ENCODE peak calls at places on chromosomes 16 and 17, in six cellular contexts. One of them, this sample, is unnamed.
A peak's percentile ranks its signal among the peaks of the same experiment; 100 is the strongest.

GRCh38 chr17:68455756-68456528 is 1.4 kb downstream of the WIPI1 start:
- DNase-seq in stimulated activated CD4-positive, alpha-beta T cell treated with anti-CD3 and anti-CD28 coated beads, Interleukin-4, amount 100 ng/mL, for 24 hours: no peak
- DNase-seq in NCI-H774: peak; percentile 76
- DNase-seq in DMS79 treated with DMSO at 0.1 percent for 48 hours: no peak
- DNase-seq in psoas muscle: no peak
- DNase-seq in activated T-helper 2 cell treated with anti-CD3 and anti-CD28 coated beads, Interferon-gamma antibody, Interleukin-2, Interleukin-4, amounts not matched to agents 10 μg/mL and 5 μg/mL and 100 μg/mL, durations not matched to agents 14 hours and 24 hours and 36 hours: no peak
- DNase-seq in this sample: no peak

GRCh38 chr17:49402706-49403105 is 12.0 kb downstream of the PHB1 start:
- DNase-seq in stimulated activated CD4-positive, alpha-beta T cell treated with anti-CD3 and anti-CD28 coated beads, Interleukin-4, amount 100 ng/mL, for 24 hours: no peak
- DNase-seq in NCI-H774: no peak
- DNase-seq in DMS79 treated with DMSO at 0.1 percent for 48 hours: no peak
- DNase-seq in psoas muscle: no peak
- DNase-seq in activated T-helper 2 cell treated with anti-CD3 and anti-CD28 coated beads, Interferon-gamma antibody, Interleukin-2, Interleukin-4, amounts not matched to agents 10 μg/mL and 5 μg/mL and 100 μg/mL, durations not matched to agents 14 hours and 24 hours and 36 hours: no peak
- DNase-seq in this sample: no peak

GRCh38 chr16:662095-662494 is 5.8 kb upstream of the RHOT2 start:
- DNase-seq in stimulated activated CD4-positive, alpha-beta T cell treated with anti-CD3 and anti-CD28 coated beads, Interleukin-4, amount 100 ng/mL, for 24 hours: no peak
- DNase-seq in NCI-H774: no peak
- DNase-seq in DMS79 treated with DMSO at 0.1 percent for 48 hours: no peak
- DNase-seq in psoas muscle: no peak
- DNase-seq in activated T-helper 2 cell treated with anti-CD3 and anti-CD28 coated beads, Interferon-gamma antibody, Interleukin-2, Interleukin-4, amounts not matched to agents 10 μg/mL and 5 μg/mL and 100 μg/mL, durations not matched to agents 14 hours and 24 hours and 36 hours: no peak
- DNase-seq in this sample: no peak

GRCh38 chr17:19579867-19580565 is 46.4 kb downstream of the SLC47A1 start:
- DNase-seq in stimulated activated CD4-positive, alpha-beta T cell treated with anti-CD3 and anti-CD28 coated beads, Interleukin-4, amount 100 ng/mL, for 24 hours: no peak
- DNase-seq in NCI-H774: no peak
- DNase-seq in DMS79 treated with DMSO at 0.1 percent for 48 hours: no peak
- DNase-seq in psoas muscle: peak; percentile 49
- DNase-seq in activated T-helper 2 cell treated with anti-CD3 and anti-CD28 coated beads, Interferon-gamma antibody, Interleukin-2, Interleukin-4, amounts not matched to agents 10 μg/mL and 5 μg/mL and 100 μg/mL, durations not matched to agents 14 hours and 24 hours and 36 hours: no peak
- DNase-seq in this sample: no peak

GRCh38 chr16:35234679-35235078 is 1775.3 kb downstream of the TP53TG3F start:
- DNase-seq in stimulated activated CD4-positive, alpha-beta T cell treated with anti-CD3 and anti-CD28 coated beads, Interleukin-4, amount 100 ng/mL, for 24 hours: no peak
- DNase-seq in NCI-H774: no peak
- DNase-seq in DMS79 treated with DMSO at 0.1 percent for 48 hours: no peak
- DNase-seq in psoas muscle: no peak
- DNase-seq in activated T-helper 2 cell treated with anti-CD3 and anti-CD28 coated beads, Interferon-gamma antibody, Interleukin-2, Interleukin-4, amounts not matched to agents 10 μg/mL and 5 μg/mL and 100 μg/mL, durations not matched to agents 14 hours and 24 hours and 36 hours: no peak
- DNase-seq in this sample: no peak

GRCh38 chr17:83010323-83011200 is 68.8 kb upstream of the METRNL start:
- DNase-seq in stimulated activated CD4-positive, alpha-beta T cell treated with anti-CD3 and anti-CD28 coated beads, Interleukin-4, amount 100 ng/mL, for 24 hours: no peak
- DNase-seq in NCI-H774: peak; percentile 3
- DNase-seq in DMS79 treated with DMSO at 0.1 percent for 48 hours: peak; percentile 28
- DNase-seq in psoas muscle: no peak
- DNase-seq in activated T-helper 2 cell treated with anti-CD3 and anti-CD28 coated beads, Interferon-gamma antibody, Interleukin-2, Interleukin-4, amounts not matched to agents 10 μg/mL and 5 μg/mL and 100 μg/mL, durations not matched to agents 14 hours and 24 hours and 36 hours: no peak
- DNase-seq in this sample: no peak

GRCh38 chr16:51569204-51569911 is 418.3 kb upstream of the SALL1 start:
- DNase-seq in stimulated activated CD4-positive, alpha-beta T cell treated with anti-CD3 and anti-CD28 coated beads, Interleukin-4, amount 100 ng/mL, for 24 hours: no peak
- DNase-seq in NCI-H774: no peak
- DNase-seq in DMS79 treated with DMSO at 0.1 percent for 48 hours: no peak
- DNase-seq in psoas muscle: no peak
- DNase-seq in activated T-helper 2 cell treated with anti-CD3 and anti-CD28 coated beads, Interferon-gamma antibody, Interleukin-2, Interleukin-4, amounts not matched to agents 10 μg/mL and 5 μg/mL and 100 μg/mL, durations not matched to agents 14 hours and 24 hours and 36 hours: no peak
- DNase-seq in this sample: peak; percentile 37

GRCh38 chr17:47266782-47267181 is 13.2 kb downstream of the ITGB3 start:
- DNase-seq in stimulated activated CD4-positive, alpha-beta T cell treated with anti-CD3 and anti-CD28 coated beads, Interleukin-4, amount 100 ng/mL, for 24 hours: no peak
- DNase-seq in NCI-H774: no peak
- DNase-seq in DMS79 treated with DMSO at 0.1 percent for 48 hours: no peak
- DNase-seq in psoas muscle: no peak
- DNase-seq in activated T-helper 2 cell treated with anti-CD3 and anti-CD28 coated beads, Interferon-gamma antibody, Interleukin-2, Interleukin-4, amounts not matched to agents 10 μg/mL and 5 μg/mL and 100 μg/mL, durations not matched to agents 14 hours and 24 hours and 36 hours: no peak
- DNase-seq in this sample: no peak

GRCh38 chr17:55466671-55467070 is 44.6 kb downstream of the SMIM36 start:
- DNase-seq in stimulated activated CD4-positive, alpha-beta T cell treated with anti-CD3 and anti-CD28 coated beads, Interleukin-4, amount 100 ng/mL, for 24 hours: no peak
- DNase-seq in NCI-H774: no peak
- DNase-seq in DMS79 treated with DMSO at 0.1 percent for 48 hours: no peak
- DNase-seq in psoas muscle: no peak
- DNase-seq in activated T-helper 2 cell treated with anti-CD3 and anti-CD28 coated beads, Interferon-gamma antibody, Interleukin-2, Interleukin-4, amounts not matched to agents 10 μg/mL and 5 μg/mL and 100 μg/mL, durations not matched to agents 14 hours and 24 hours and 36 hours: no peak
- DNase-seq in this sample: no peak

GRCh38 chr17:48294989-48295892 is 134.8 kb downstream of the SKAP1 start:
- DNase-seq in stimulated activated CD4-positive, alpha-beta T cell treated with anti-CD3 and anti-CD28 coated beads, Interleukin-4, amount 100 ng/mL, for 24 hours: no peak
- DNase-seq in NCI-H774: no peak
- DNase-seq in DMS79 treated with DMSO at 0.1 percent for 48 hours: no peak
- DNase-seq in psoas muscle: no peak
- DNase-seq in activated T-helper 2 cell treated with anti-CD3 and anti-CD28 coated beads, Interferon-gamma antibody, Interleukin-2, Interleukin-4, amounts not matched to agents 10 μg/mL and 5 μg/mL and 100 μg/mL, durations not matched to agents 14 hours and 24 hours and 36 hours: no peak
- DNase-seq in this sample: peak; percentile 44

GRCh38 chr17:82438401-82439193 is 12.0 kb downstream of the CYBC1 start:
- DNase-seq in stimulated activated CD4-positive, alpha-beta T cell treated with anti-CD3 and anti-CD28 coated beads, Interleukin-4, amount 100 ng/mL, for 24 hours: no peak
- DNase-seq in NCI-H774: no peak
- DNase-seq in DMS79 treated with DMSO at 0.1 percent for 48 hours: no peak
- DNase-seq in psoas muscle: no peak
- DNase-seq in activated T-helper 2 cell treated with anti-CD3 and anti-CD28 coated beads, Interferon-gamma antibody, Interleukin-2, Interleukin-4, amounts not matched to agents 10 μg/mL and 5 μg/mL and 100 μg/mL, durations not matched to agents 14 hours and 24 hours and 36 hours: no peak
- DNase-seq in this sample: no peak

GRCh38 chr17:79619636-79620206 is 8.9 kb upstream of the RBFOX3 start:
- DNase-seq in stimulated activated CD4-positive, alpha-beta T cell treated with anti-CD3 and anti-CD28 coated beads, Interleukin-4, amount 100 ng/mL, for 24 hours: no peak
- DNase-seq in NCI-H774: no peak
- DNase-seq in DMS79 treated with DMSO at 0.1 percent for 48 hours: no peak
- DNase-seq in psoas muscle: no peak
- DNase-seq in activated T-helper 2 cell treated with anti-CD3 and anti-CD28 coated beads, Interferon-gamma antibody, Interleukin-2, Interleukin-4, amounts not matched to agents 10 μg/mL and 5 μg/mL and 100 μg/mL, durations not matched to agents 14 hours and 24 hours and 36 hours: no peak
- DNase-seq in this sample: no peak

GRCh38 chr16:85664580-85665372 is 24.0 kb downstream of the GINS2 start:
- DNase-seq in stimulated activated CD4-positive, alpha-beta T cell treated with anti-CD3 and anti-CD28 coated beads, Interleukin-4, amount 100 ng/mL, for 24 hours: no peak
- DNase-seq in NCI-H774: no peak
- DNase-seq in DMS79 treated with DMSO at 0.1 percent for 48 hours: no peak
- DNase-seq in psoas muscle: no peak
- DNase-seq in activated T-helper 2 cell treated with anti-CD3 and anti-CD28 coated beads, Interferon-gamma antibody, Interleukin-2, Interleukin-4, amounts not matched to agents 10 μg/mL and 5 μg/mL and 100 μg/mL, durations not matched to agents 14 hours and 24 hours and 36 hours: no peak
- DNase-seq in this sample: no peak

GRCh38 chr16:88805887-88806393 is 2.4 kb downstream of the CDT1 start:
- DNase-seq in stimulated activated CD4-positive, alpha-beta T cell treated with anti-CD3 and anti-CD28 coated beads, Interleukin-4, amount 100 ng/mL, for 24 hours: no peak
- DNase-seq in NCI-H774: no peak
- DNase-seq in DMS79 treated with DMSO at 0.1 percent for 48 hours: no peak
- DNase-seq in psoas muscle: no peak
- DNase-seq in activated T-helper 2 cell treated with anti-CD3 and anti-CD28 coated beads, Interferon-gamma antibody, Interleukin-2, Interleukin-4, amounts not matched to agents 10 μg/mL and 5 μg/mL and 100 μg/mL, durations not matched to agents 14 hours and 24 hours and 36 hours: no peak
- DNase-seq in this sample: no peak

GRCh38 chr16:24738895-24739294 is 9.4 kb downstream of the TNRC6A start:
- DNase-seq in stimulated activated CD4-positive, alpha-beta T cell treated with anti-CD3 and anti-CD28 coated beads, Interleukin-4, amount 100 ng/mL, for 24 hours: no peak
- DNase-seq in NCI-H774: no peak
- DNase-seq in DMS79 treated with DMSO at 0.1 percent for 48 hours: no peak
- DNase-seq in psoas muscle: no peak
- DNase-seq in activated T-helper 2 cell treated with anti-CD3 and anti-CD28 coated beads, Interferon-gamma antibody, Interleukin-2, Interleukin-4, amounts not matched to agents 10 μg/mL and 5 μg/mL and 100 μg/mL, durations not matched to agents 14 hours and 24 hours and 36 hours: no peak
- DNase-seq in this sample: no peak

GRCh38 chr17:4585203-4585939 is 1.0 kb downstream of the SMTNL2 start:
- DNase-seq in stimulated activated CD4-positive, alpha-beta T cell treated with anti-CD3 and anti-CD28 coated beads, Interleukin-4, amount 100 ng/mL, for 24 hours: no peak
- DNase-seq in NCI-H774: no peak
- DNase-seq in DMS79 treated with DMSO at 0.1 percent for 48 hours: no peak
- DNase-seq in psoas muscle: peak; percentile 54
- DNase-seq in activated T-helper 2 cell treated with anti-CD3 and anti-CD28 coated beads, Interferon-gamma antibody, Interleukin-2, Interleukin-4, amounts not matched to agents 10 μg/mL and 5 μg/mL and 100 μg/mL, durations not matched to agents 14 hours and 24 hours and 36 hours: no peak
- DNase-seq in this sample: no peak

GRCh38 chr17:44269118-44269794 is 1.3 kb upstream of the SLC4A1 start:
- DNase-seq in stimulated activated CD4-positive, alpha-beta T cell treated with anti-CD3 and anti-CD28 coated beads, Interleukin-4, amount 100 ng/mL, for 24 hours: no peak
- DNase-seq in NCI-H774: no peak
- DNase-seq in DMS79 treated with DMSO at 0.1 percent for 48 hours: no peak
- DNase-seq in psoas muscle: no peak
- DNase-seq in activated T-helper 2 cell treated with anti-CD3 and anti-CD28 coated beads, Interferon-gamma antibody, Interleukin-2, Interleukin-4, amounts not matched to agents 10 μg/mL and 5 μg/mL and 100 μg/mL, durations not matched to agents 14 hours and 24 hours and 36 hours: no peak
- DNase-seq in this sample: no peak

GRCh38 chr16:74501484-74502479 is 80.5 kb upstream of the CLEC18B start:
- DNase-seq in stimulated activated CD4-positive, alpha-beta T cell treated with anti-CD3 and anti-CD28 coated beads, Interleukin-4, amount 100 ng/mL, for 24 hours: no peak
- DNase-seq in NCI-H774: no peak
- DNase-seq in DMS79 treated with DMSO at 0.1 percent for 48 hours: peak; percentile 5
- DNase-seq in psoas muscle: no peak
- DNase-seq in activated T-helper 2 cell treated with anti-CD3 and anti-CD28 coated beads, Interferon-gamma antibody, Interleukin-2, Interleukin-4, amounts not matched to agents 10 μg/mL and 5 μg/mL and 100 μg/mL, durations not matched to agents 14 hours and 24 hours and 36 hours: no peak
- DNase-seq in this sample: no peak

GRCh38 chr17:45112559-45113423 is 19.5 kb downstream of the PLCD3 start:
- DNase-seq in stimulated activated CD4-positive, alpha-beta T cell treated with anti-CD3 and anti-CD28 coated beads, Interleukin-4, amount 100 ng/mL, for 24 hours: no peak
- DNase-seq in NCI-H774: no peak
- DNase-seq in DMS79 treated with DMSO at 0.1 percent for 48 hours: no peak
- DNase-seq in psoas muscle: peak; percentile 12
- DNase-seq in activated T-helper 2 cell treated with anti-CD3 and anti-CD28 coated beads, Interferon-gamma antibody, Interleukin-2, Interleukin-4, amounts not matched to agents 10 μg/mL and 5 μg/mL and 100 μg/mL, durations not matched to agents 14 hours and 24 hours and 36 hours: no peak
- DNase-seq in this sample: no peak

GRCh38 chr16:75323928-75324327 is 72.5 kb upstream of the BCAR1 start:
- DNase-seq in stimulated activated CD4-positive, alpha-beta T cell treated with anti-CD3 and anti-CD28 coated beads, Interleukin-4, amount 100 ng/mL, for 24 hours: no peak
- DNase-seq in NCI-H774: no peak
- DNase-seq in DMS79 treated with DMSO at 0.1 percent for 48 hours: no peak
- DNase-seq in psoas muscle: no peak
- DNase-seq in activated T-helper 2 cell treated with anti-CD3 and anti-CD28 coated beads, Interferon-gamma antibody, Interleukin-2, Interleukin-4, amounts not matched to agents 10 μg/mL and 5 μg/mL and 100 μg/mL, durations not matched to agents 14 hours and 24 hours and 36 hours: no peak
- DNase-seq in this sample: no peak

GRCh38 chr16:83070416-83071199 is 443.8 kb downstream of the CDH13 start:
- DNase-seq in stimulated activated CD4-positive, alpha-beta T cell treated with anti-CD3 and anti-CD28 coated beads, Interleukin-4, amount 100 ng/mL, for 24 hours: no peak
- DNase-seq in NCI-H774: no peak
- DNase-seq in DMS79 treated with DMSO at 0.1 percent for 48 hours: no peak
- DNase-seq in psoas muscle: no peak
- DNase-seq in activated T-helper 2 cell treated with anti-CD3 and anti-CD28 coated beads, Interferon-gamma antibody, Interleukin-2, Interleukin-4, amounts not matched to agents 10 μg/mL and 5 μg/mL and 100 μg/mL, durations not matched to agents 14 hours and 24 hours and 36 hours: no peak
- DNase-seq in this sample: no peak

GRCh38 chr16:70685938-70686375 is at the start of gene MTSS2:
- DNase-seq in stimulated activated CD4-positive, alpha-beta T cell treated with anti-CD3 and anti-CD28 coated beads, Interleukin-4, amount 100 ng/mL, for 24 hours: no peak
- DNase-seq in NCI-H774: peak; percentile 8
- DNase-seq in DMS79 treated with DMSO at 0.1 percent for 48 hours: peak; percentile 25
- DNase-seq in psoas muscle: peak; percentile 89
- DNase-seq in activated T-helper 2 cell treated with anti-CD3 and anti-CD28 coated beads, Interferon-gamma antibody, Interleukin-2, Interleukin-4, amounts not matched to agents 10 μg/mL and 5 μg/mL and 100 μg/mL, durations not matched to agents 14 hours and 24 hours and 36 hours: no peak
- DNase-seq in this sample: no peak

GRCh38 chr17:82084373-82085030 is 13.5 kb downstream of the FASN start:
- DNase-seq in stimulated activated CD4-positive, alpha-beta T cell treated with anti-CD3 and anti-CD28 coated beads, Interleukin-4, amount 100 ng/mL, for 24 hours: no peak
- DNase-seq in NCI-H774: no peak
- DNase-seq in DMS79 treated with DMSO at 0.1 percent for 48 hours: no peak
- DNase-seq in psoas muscle: no peak
- DNase-seq in activated T-helper 2 cell treated with anti-CD3 and anti-CD28 coated beads, Interferon-gamma antibody, Interleukin-2, Interleukin-4, amounts not matched to agents 10 μg/mL and 5 μg/mL and 100 μg/mL, durations not matched to agents 14 hours and 24 hours and 36 hours: no peak
- DNase-seq in this sample: no peak

GRCh38 chr16:3472878-3473595 is 22.3 kb downstream of the C16orf90 start:
- DNase-seq in stimulated activated CD4-positive, alpha-beta T cell treated with anti-CD3 and anti-CD28 coated beads, Interleukin-4, amount 100 ng/mL, for 24 hours: no peak
- DNase-seq in NCI-H774: no peak
- DNase-seq in DMS79 treated with DMSO at 0.1 percent for 48 hours: no peak
- DNase-seq in psoas muscle: no peak
- DNase-seq in activated T-helper 2 cell treated with anti-CD3 and anti-CD28 coated beads, Interferon-gamma antibody, Interleukin-2, Interleukin-4, amounts not matched to agents 10 μg/mL and 5 μg/mL and 100 μg/mL, durations not matched to agents 14 hours and 24 hours and 36 hours: no peak
- DNase-seq in this sample: no peak

GRCh38 chr16:55003306-55003705 is 72.6 kb downstream of the IRX5 start:
- DNase-seq in stimulated activated CD4-positive, alpha-beta T cell treated with anti-CD3 and anti-CD28 coated beads, Interleukin-4, amount 100 ng/mL, for 24 hours: no peak
- DNase-seq in NCI-H774: no peak
- DNase-seq in DMS79 treated with DMSO at 0.1 percent for 48 hours: no peak
- DNase-seq in psoas muscle: no peak
- DNase-seq in activated T-helper 2 cell treated with anti-CD3 and anti-CD28 coated beads, Interferon-gamma antibody, Interleukin-2, Interleukin-4, amounts not matched to agents 10 μg/mL and 5 μg/mL and 100 μg/mL, durations not matched to agents 14 hours and 24 hours and 36 hours: no peak
- DNase-seq in this sample: no peak

GRCh38 chr17:82257473-82257872 is 16.0 kb downstream of the CSNK1D start:
- DNase-seq in stimulated activated CD4-positive, alpha-beta T cell treated with anti-CD3 and anti-CD28 coated beads, Interleukin-4, amount 100 ng/mL, for 24 hours: peak; percentile 68
- DNase-seq in NCI-H774: no peak
- DNase-seq in DMS79 treated with DMSO at 0.1 percent for 48 hours: no peak
- DNase-seq in psoas muscle: peak; percentile 68
- DNase-seq in activated T-helper 2 cell treated with anti-CD3 and anti-CD28 coated beads, Interferon-gamma antibody, Interleukin-2, Interleukin-4, amounts not matched to agents 10 μg/mL and 5 μg/mL and 100 μg/mL, durations not matched to agents 14 hours and 24 hours and 36 hours: no peak
- DNase-seq in this sample: no peak

GRCh38 chr17:61000911-61001310 is 323.3 kb downstream of the BCAS3 start:
- DNase-seq in stimulated activated CD4-positive, alpha-beta T cell treated with anti-CD3 and anti-CD28 coated beads, Interleukin-4, amount 100 ng/mL, for 24 hours: no peak
- DNase-seq in NCI-H774: no peak
- DNase-seq in DMS79 treated with DMSO at 0.1 percent for 48 hours: no peak
- DNase-seq in psoas muscle: no peak
- DNase-seq in activated T-helper 2 cell treated with anti-CD3 and anti-CD28 coated beads, Interferon-gamma antibody, Interleukin-2, Interleukin-4, amounts not matched to agents 10 μg/mL and 5 μg/mL and 100 μg/mL, durations not matched to agents 14 hours and 24 hours and 36 hours: no peak
- DNase-seq in this sample: no peak

GRCh38 chr17:9628509-9628908 is 16.8 kb upstream of the USP43 start:
- DNase-seq in stimulated activated CD4-positive, alpha-beta T cell treated with anti-CD3 and anti-CD28 coated beads, Interleukin-4, amount 100 ng/mL, for 24 hours: no peak
- DNase-seq in NCI-H774: no peak
- DNase-seq in DMS79 treated with DMSO at 0.1 percent for 48 hours: no peak
- DNase-seq in psoas muscle: no peak
- DNase-seq in activated T-helper 2 cell treated with anti-CD3 and anti-CD28 coated beads, Interferon-gamma antibody, Interleukin-2, Interleukin-4, amounts not matched to agents 10 μg/mL and 5 μg/mL and 100 μg/mL, durations not matched to agents 14 hours and 24 hours and 36 hours: no peak
- DNase-seq in this sample: no peak

This sample was measured in glomerular endothelial cell.